ENCODE peak calls at places on chromosomes 4 and X, in five cellular contexts. X is myocyte; C is DND-41; L is tibial artery; P is naive thymus-derived CD4-positive, alpha-beta T cell. B is an unnamed sample.

GRCh38 chr4:38313175-38313574 is 350.8 kb upstream of the KLF3 start:
- DNase-seq in X (no peak), C (no peak), L (no peak), P (no peak), B (no peak)

GRCh38 chr4:146142768-146143167 is 32.8 kb upstream of the LSM6 start:
- DNase-seq in X (no peak), C (no peak), L (no peak), P (no peak), B (no peak)

GRCh38 chr4:4541040-4541631 is 712 bp downstream of the STX18 start:
- DNase-seq in X (peak; percentile 48), C (peak; percentile 24), L (peak; percentile 23), P (no peak), B (no peak)

GRCh38 chr4:76963136-76963477 is 13.6 kb downstream of the SEPTIN11 start:
- DNase-seq in X (no peak), C (no peak), L (no peak), P (no peak), B (no peak)

GRCh38 chr4:24235609-24236008 is 345.8 kb upstream of the PPARGC1A start:
- DNase-seq in X (no peak), C (no peak), L (no peak), P (no peak), B (no peak)

GRCh38 chrX:116010939-116011338 is 159.6 kb upstream of the AGTR2 start:
- DNase-seq in X (no peak), C (no peak), L (no peak), P (no peak), B (no peak)

GRCh38 chr4:139537292-139537691 is 18.7 kb downstream of the SETD7 start:
- DNase-seq in X (no peak), C (no peak), L (no peak), P (no peak), B (no peak)

GRCh38 chr4:52100062-52100461 is 49.0 kb downstream of the SPATA18 start:
- DNase-seq in X (no peak), C (peak; percentile 4), L (no peak), P (no peak), B (no peak)

GRCh38 chrX:111164728-111165127 is 68.7 kb downstream of the PAK3 start:
- DNase-seq in X (no peak), C (no peak), L (no peak), P (no peak), B (no peak)

GRCh38 chr4:148007789-148008188 is 275.9 kb downstream of the ARHGAP10 start:
- DNase-seq in X (no peak), C (no peak), L (no peak), P (no peak), B (no peak)

B was measured in activated naive CD8-positive, alpha-beta T cell treated with anti-CD3 and anti-CD28 coated beads, Interleukin-2, amount 50 U/mL, for 16 hours.